ENCODE peak calls at places on chromosome 14, in four cellular contexts. A, L, R and H are unnamed samples.

GRCh38 chr14:93765032-93765626 is 23.2 kb downstream of the PRIMA1 start:
- DNase-seq in A (no peak), L (no peak), R (no peak), H (no peak)

GRCh38 chr14:64762044-64763034 is 58.1 kb downstream of the PLEKHG3 start:
- DNase-seq in A (peak), L (peak), R (peak), H (peak)

GRCh38 chr14:63383776-63384367 is 65.1 kb upstream of the GPHB5 start:
- DNase-seq in A (no peak), L (no peak), R (no peak), H (no peak)

GRCh38 chr14:35337557-35338255 is 45.5 kb downstream of the PSMA6 start:
- DNase-seq in A (peak), L (no peak), R (no peak), H (no peak)

GRCh38 chr14:97298331-97298730 is 501.1 kb downstream of the VRK1 start:
- DNase-seq in A (no peak), L (no peak), R (no peak), H (no peak)

GRCh38 chr14:58428011-58428807 is 690 bp downstream of the KIAA0586 start:
- DNase-seq in A (peak), L (no peak), R (no peak), H (no peak)

GRCh38 chr14:20327005-20327869 is 5.8 kb downstream of the CCNB1IP1 start:
- DNase-seq in A (peak), L (no peak), R (peak), H (no peak)

GRCh38 chr14:95225251-95225887 is 68.0 kb upstream of the DICER1 start:
- DNase-seq in A (no peak), L (no peak), R (no peak), H (no peak)

GRCh38 chr14:46951103-46951502 is 299.5 kb upstream of the RPL10L start:
- DNase-seq in A (no peak), L (no peak), R (no peak), H (no peak)

GRCh38 chr14:103613517-103613916 is 15.5 kb upstream of the KLC1 start:
- DNase-seq in A (peak), L (no peak), R (no peak), H (no peak)

GRCh38 chr14:92392726-92393125 is 69.8 kb downstream of the SLC24A4 start:
- DNase-seq in A (no peak), L (no peak), R (no peak), H (no peak)

GRCh38 chr14:78455896-78456435 is 285.8 kb downstream of the NRXN3 start:
- DNase-seq in A (no peak), L (no peak), R (no peak), H (no peak)

GRCh38 chr14:20606902-20607242 is 15.7 kb upstream of the RNASE12 start:
- DNase-seq in A (peak), L (no peak), R (no peak), H (no peak)

GRCh38 chr14:53793790-53794560 is 162.7 kb downstream of the BMP4 start:
- DNase-seq in A (no peak), L (peak), R (no peak), H (no peak)

GRCh38 chr14:105839425-105840265 is 313.3 kb downstream of the TMEM121 start:
- DNase-seq in A (no peak), L (no peak), R (no peak), H (peak)

GRCh38 chr14:94989946-94990345 is 167.4 kb downstream of the DICER1 start:
- DNase-seq in A (no peak), L (no peak), R (no peak), H (no peak)

GRCh38 chr14:95255013-95255412 is 64.7 kb downstream of the CLMN start:
- DNase-seq in A (no peak), L (no peak), R (no peak), H (no peak)

GRCh38 chr14:89730692-89731091 is 223.8 kb downstream of the EFCAB11 start:
- DNase-seq in A (no peak), L (no peak), R (no peak), H (no peak)

GRCh38 chr14:101134161-101134631 is 230.7 kb upstream of the RTL1 start:
- DNase-seq in A (no peak), L (no peak), R (no peak), H (no peak)

GRCh38 chr14:105894978-105895881 is 368.8 kb downstream of the TMEM121 start:
- DNase-seq in A (no peak), L (no peak), R (peak), H (no peak)

GRCh38 chr14:33030406-33030805 is 91.7 kb downstream of the NPAS3 start:
- DNase-seq in A (no peak), L (no peak), R (no peak), H (no peak)

GRCh38 chr14:77458249-77458950 is 507 bp downstream of the AHSA1 start:
- DNase-seq in A (peak), L (no peak), R (peak), H (no peak)

GRCh38 chr14:67970923-67971322 is 151.3 kb downstream of the RAD51B start:
- DNase-seq in A (peak), L (no peak), R (no peak), H (no peak)

GRCh38 chr14:50060871-50061663 is 55.3 kb downstream of the VCPKMT start:
- DNase-seq in A (peak), L (peak), R (peak), H (peak)

GRCh38 chr14:89531661-89532335 is 114.8 kb upstream of the FOXN3 start:
- DNase-seq in A (no peak), L (no peak), R (no peak), H (no peak)

GRCh38 chr14:104941508-104942365 is 17.1 kb downstream of the PLD4 start:
- DNase-seq in A (no peak), L (no peak), R (no peak), H (no peak)

GRCh38 chr14:63438065-63438757 is 105.0 kb downstream of the PPP2R5E start:
- DNase-seq in A (peak), L (peak), R (peak), H (peak)

GRCh38 chr14:92135269-92135668 is 13.5 kb downstream of the CPSF2 start:
- DNase-seq in A (peak), L (no peak), R (no peak), H (no peak)

GRCh38 chr14:76832503-76832988 is 6.3 kb downstream of the LRRC74A start:
- DNase-seq in A (no peak), L (no peak), R (no peak), H (no peak)

GRCh38 chr14:63727231-63727735 is 582 bp downstream of the SGPP1 start:
- DNase-seq in A (peak), L (no peak), R (peak), H (peak)

GRCh38 chr14:95597784-95598204 is 62.9 kb downstream of the GLRX5 start:
- DNase-seq in A (peak), L (no peak), R (no peak), H (no peak)

GRCh38 chr14:104734991-104735779 is 11.2 kb downstream of the ADSS1 start:
- DNase-seq in A (no peak), L (no peak), R (no peak), H (no peak)

GRCh38 chr14:31283568-31284252 is 76.1 kb upstream of the HECTD1 start:
- DNase-seq in A (no peak), L (no peak), R (no peak), H (no peak)

GRCh38 chr14:89221109-89221508 is 195.9 kb downstream of the FOXN3 start:
- DNase-seq in A (peak), L (no peak), R (no peak), H (no peak)

GRCh38 chr14:95979339-95980042 is 59.7 kb upstream of the C14orf132 start:
- DNase-seq in A (no peak), L (no peak), R (no peak), H (no peak)

GRCh38 chr14:99327050-99327449 is 55.1 kb upstream of the BCL11B start:
- DNase-seq in A (no peak), L (no peak), R (no peak), H (no peak)
- TF ChIP-seq CTCF in A (no peak), L (no peak), R (no peak), H (no peak)

GRCh38 chr14:73731111-73731510 is 16.9 kb upstream of the PNMA1 start:
- DNase-seq in A (no peak), L (no peak), R (no peak), H (peak)
- TF ChIP-seq CTCF in A (no peak), L (no peak), R (no peak), H (no peak)

GRCh38 chr14:69839661-69840060 is 39.6 kb upstream of the SMOC1 start:
- DNase-seq in A (no peak), L (no peak), R (no peak), H (no peak)

GRCh38 chr14:69844171-69844570 is 35.0 kb upstream of the SMOC1 start:
- DNase-seq in A (no peak), L (no peak), R (no peak), H (no peak)

GRCh38 chr14:69842671-69843407 is 36.4 kb upstream of the SMOC1 start:
- DNase-seq in A (no peak), L (no peak), R (no peak), H (no peak)

DNA sequence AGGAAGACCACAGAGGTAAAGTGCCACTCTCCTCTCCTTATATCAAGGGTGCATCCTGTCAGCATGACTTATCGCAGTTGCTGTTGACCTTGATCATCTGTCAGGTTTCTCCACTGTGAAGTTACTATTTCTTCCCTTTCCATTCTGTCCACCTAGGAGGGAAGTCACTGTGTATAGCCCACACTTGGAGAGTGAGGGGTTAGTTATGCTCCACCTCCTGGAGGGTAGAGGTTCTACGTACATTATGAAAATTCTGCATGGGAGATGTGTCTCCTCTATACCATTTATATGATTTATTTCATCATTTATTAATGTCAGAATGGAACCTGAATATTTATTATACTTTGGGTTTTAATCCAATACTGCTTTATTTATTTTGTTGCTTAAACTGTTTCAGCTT is 40.2 kb upstream of the SMOC1 start:
- DNase-seq in A (no peak), L (no peak), R (no peak), H (no peak)
- TF ChIP-seq CTCF in A (no peak), L (no peak), R (no peak), H (no peak)

DNA sequence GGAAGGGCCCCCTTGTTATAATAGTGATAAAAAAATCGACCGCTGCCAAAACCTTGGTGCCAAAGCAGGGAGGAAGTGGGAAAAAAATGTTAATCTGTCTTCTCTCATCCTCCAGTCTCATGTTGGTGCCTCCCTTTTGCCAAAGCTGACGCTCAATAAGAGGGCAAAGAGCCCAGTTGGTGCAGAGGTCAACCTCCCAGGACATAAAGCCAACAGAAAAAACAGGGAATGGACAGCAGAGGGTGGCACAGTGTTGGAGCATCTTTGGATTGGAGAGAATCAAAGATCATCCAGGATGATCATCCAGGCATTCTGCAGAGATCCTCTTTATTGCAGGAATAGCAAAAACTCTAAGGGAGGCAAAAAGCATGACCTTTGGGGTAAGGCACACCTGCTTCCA is 9.8 kb upstream of the TTC9 start:
- DNase-seq in A (no peak), L (no peak), R (no peak), H (no peak)
- TF ChIP-seq CTCF in A (no peak), L (no peak), R (no peak), H (no peak)

GRCh38 chr14:40100544-40101196 is 668.4 kb upstream of the FBXO33 start:
- DNase-seq in A (no peak), L (no peak), R (no peak), H (no peak)
- TF ChIP-seq CTCF in A (no peak), L (no peak), R (no peak), H (no peak)

GRCh38 chr14:23172096-23172495 is 11.4 kb downstream of the SLC7A8 start:
- DNase-seq in A (peak), L (no peak), R (no peak), H (no peak)
- TF ChIP-seq CTCF in A (no peak), L (no peak), R (no peak), H (no peak)

GRCh38 chr14:56687123-56687522 is 107.5 kb downstream of the TMEM260 start:
- DNase-seq in A (no peak), L (no peak), R (no peak), H (no peak)

DNA sequence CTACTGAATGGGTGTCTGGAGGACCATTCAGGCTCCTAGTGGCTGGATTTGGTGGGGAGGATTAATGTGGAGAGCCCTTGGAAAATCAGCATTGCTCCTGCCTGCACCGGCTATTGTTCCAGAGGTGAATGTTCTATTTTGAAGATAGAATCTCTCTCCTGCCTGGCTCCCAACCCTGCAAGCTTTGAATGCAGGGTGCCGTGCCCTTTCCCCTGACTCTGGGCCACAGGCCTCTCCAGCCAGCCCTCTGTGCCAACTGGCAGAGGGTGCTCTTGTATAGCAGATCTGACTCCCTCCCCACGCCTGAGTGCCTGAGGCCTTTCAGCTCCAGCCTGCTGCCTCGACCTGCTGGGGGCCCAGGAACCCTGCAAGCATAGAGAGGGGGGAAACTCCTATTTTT is 106.8 kb downstream of the TMEM260 start:
- DNase-seq in A (peak), L (no peak), R (peak), H (no peak)
- TF ChIP-seq CTCF in A (no peak), L (no peak), R (peak), H (no peak)

DNA sequence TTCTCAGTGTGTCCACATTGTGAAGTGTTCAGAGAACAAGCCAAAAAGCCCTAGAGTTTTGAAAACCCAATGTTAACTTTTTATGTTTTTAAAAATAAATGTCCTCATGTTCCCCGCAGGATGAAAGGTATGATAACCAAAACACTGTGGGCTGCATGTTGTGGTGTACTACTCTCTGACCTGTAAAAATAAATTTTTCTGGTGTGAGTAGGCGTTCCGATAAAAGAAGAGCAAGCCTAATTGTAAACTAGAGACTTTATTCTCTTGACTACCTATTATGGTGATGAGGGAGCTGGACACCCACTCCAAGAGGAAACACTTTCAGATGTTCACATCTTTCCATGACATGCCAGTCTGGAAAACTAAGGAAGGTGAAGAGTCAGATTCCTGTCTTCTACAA is 18.2 kb downstream of the PTGER2 start:
- DNase-seq in A (no peak), L (no peak), R (no peak), H (no peak)
- TF ChIP-seq CTCF in A (no peak), L (no peak), R (no peak), H (no peak)

DNA sequence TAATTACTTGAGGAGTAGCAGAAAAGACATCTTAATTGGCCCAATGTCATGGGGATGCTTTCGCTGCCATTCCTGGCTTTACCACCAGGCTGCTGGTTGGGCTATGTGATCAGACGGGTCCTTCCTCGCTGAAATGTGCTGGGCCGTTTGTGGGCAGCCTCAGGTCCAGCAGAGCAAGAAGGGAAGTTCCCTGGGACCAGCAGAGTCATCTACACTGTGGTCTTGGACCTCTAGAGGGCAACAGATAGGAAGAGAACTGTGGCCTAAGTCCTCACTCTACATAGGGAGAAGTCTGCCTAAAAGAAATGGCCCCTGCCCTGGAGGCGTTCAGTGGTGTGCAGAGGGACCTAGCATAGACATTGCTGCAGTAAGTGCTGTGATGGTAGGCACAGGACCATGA is 10.9 kb downstream of the EVL start:
- DNase-seq in A (no peak), L (peak), R (no peak), H (no peak)
- TF ChIP-seq CTCF in A (peak), L (no peak), R (no peak), H (no peak)